ENCODE peak calls at places on chromosome 10, in six cellular contexts. B, D, E, J, K and L are unnamed samples.

GRCh38 chr10:11789294-11789693 is 33.9 kb upstream of the PROSER2 start:
- DNase-seq in B (no peak), D (no peak), E (no peak), J (no peak), K (no peak), L (no peak)

GRCh38 chr10:1610986-1611770 is 126.1 kb downstream of the ADARB2 start:
- DNase-seq in B (no peak), D (no peak), E (no peak), J (no peak), K (no peak), L (no peak)

GRCh38 chr10:110363572-110364411 is 59.1 kb upstream of the SMNDC1 start:
- DNase-seq in B (no peak), D (no peak), E (no peak), J (no peak), K (no peak), L (no peak)

GRCh38 chr10:20059084-20059835 is 243.0 kb downstream of the PLXDC2 start:
- DNase-seq in B (no peak), D (no peak), E (no peak), J (no peak), K (no peak), L (no peak)

GRCh38 chr10:101903827-101904520 is 60.4 kb upstream of the KCNIP2 start:
- DNase-seq in B (no peak), D (no peak), E (peak), J (peak), K (peak), L (peak)

GRCh38 chr10:101356132-101356531 is 2.2 kb downstream of the BTRC start:
- DNase-seq in B (no peak), D (no peak), E (no peak), J (no peak), K (no peak), L (no peak)

GRCh38 chr10:73413108-73413527 is 740 bp downstream of the ANXA7 start:
- DNase-seq in B (no peak), D (no peak), E (peak), J (peak), K (peak), L (peak)

GRCh38 chr10:48377751-48378585 is 71.5 kb downstream of the MAPK8 start:
- DNase-seq in B (no peak), D (no peak), E (no peak), J (no peak), K (no peak), L (no peak)

GRCh38 chr10:106652279-106652678 is 512.2 kb downstream of the SORCS1 start:
- DNase-seq in B (no peak), D (no peak), E (peak), J (peak), K (no peak), L (no peak)

DNA sequence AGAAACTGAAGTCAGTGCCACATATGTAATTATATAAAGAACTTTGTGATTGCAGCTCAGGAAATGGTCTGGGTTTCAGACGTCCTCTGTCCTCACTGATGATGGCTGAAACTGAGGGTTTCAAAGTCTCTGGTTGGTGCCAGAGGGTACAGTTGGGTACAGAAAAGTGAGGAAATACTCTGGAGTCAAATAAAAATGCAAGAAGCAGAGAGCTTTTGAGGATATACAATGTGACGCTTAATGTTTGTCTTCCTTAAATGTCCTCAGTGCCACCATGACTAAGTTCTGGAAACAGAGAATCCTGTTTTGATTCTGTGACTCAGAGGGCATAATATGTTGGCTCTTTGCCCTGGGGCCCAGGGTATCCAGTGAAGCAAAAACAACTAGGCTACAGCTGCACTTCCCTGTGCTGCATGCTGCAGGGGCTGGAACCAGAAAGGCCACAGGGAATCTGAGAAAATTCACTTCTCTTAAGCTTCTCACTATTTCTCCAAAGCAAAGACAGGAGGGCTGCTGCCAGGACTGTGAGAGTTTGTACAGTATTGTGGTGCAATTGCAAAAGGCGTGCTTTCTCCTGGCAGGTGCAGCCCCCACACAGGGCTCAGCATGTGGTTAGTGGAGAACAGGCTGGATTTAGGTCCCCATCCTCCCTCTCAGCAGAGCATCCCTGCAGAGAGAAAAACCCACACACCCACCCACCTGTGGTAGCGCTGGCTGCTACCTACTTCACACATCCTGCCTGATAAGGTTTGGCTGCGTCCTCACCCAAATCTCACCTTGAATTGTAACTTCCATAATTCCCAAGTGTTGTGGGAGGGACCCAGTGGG is 169.5 kb upstream of the SVIL start:
- DNase-seq in B (peak), D (peak), E (no peak), J (no peak), K (no peak), L (no peak)
- TF ChIP-seq CTCF in B (no peak), D (no peak), E (no peak), J (no peak), K (no peak), L (no peak)

GRCh38 chr10:93820434-93820833 is 62.7 kb downstream of the LGI1 start:
- DNase-seq in B (no peak), D (no peak), E (no peak), J (no peak), K (no peak), L (no peak)
- TF ChIP-seq CTCF in B (no peak), D (no peak), E (no peak), J (no peak), K (no peak), L (no peak)

GRCh38 chr10:94038024-94038423 is 44.3 kb downstream of the PLCE1 start:
- DNase-seq in B (no peak), D (no peak), E (no peak), J (no peak), K (no peak), L (no peak)
- TF ChIP-seq CTCF in B (no peak), D (no peak), E (no peak), J (no peak), K (no peak), L (no peak)

DNA sequence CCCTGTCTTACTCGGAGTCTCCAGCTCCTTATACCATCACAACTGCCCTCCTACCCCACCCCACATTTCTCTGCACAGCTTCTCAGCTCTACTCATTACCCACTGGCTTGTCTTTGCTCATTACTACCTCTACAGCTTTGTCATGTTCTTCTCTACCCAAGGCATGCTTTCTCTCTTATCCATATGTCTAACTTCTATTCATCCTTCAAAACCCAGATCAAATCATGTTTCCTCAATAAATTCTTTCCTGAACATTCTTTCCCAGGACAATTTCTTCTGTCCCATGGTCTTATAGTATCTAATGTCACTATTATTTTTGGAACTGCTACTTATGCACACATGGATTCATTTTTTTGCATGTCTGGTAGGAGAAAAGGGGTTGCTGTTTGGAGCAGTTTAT is 231.4 kb downstream of the PTEN start:
- DNase-seq in B (no peak), D (no peak), E (no peak), J (no peak), K (no peak), L (no peak)
- TF ChIP-seq CTCF in B (no peak), D (no peak), E (no peak), J (no peak), K (no peak), L (no peak)

DNA sequence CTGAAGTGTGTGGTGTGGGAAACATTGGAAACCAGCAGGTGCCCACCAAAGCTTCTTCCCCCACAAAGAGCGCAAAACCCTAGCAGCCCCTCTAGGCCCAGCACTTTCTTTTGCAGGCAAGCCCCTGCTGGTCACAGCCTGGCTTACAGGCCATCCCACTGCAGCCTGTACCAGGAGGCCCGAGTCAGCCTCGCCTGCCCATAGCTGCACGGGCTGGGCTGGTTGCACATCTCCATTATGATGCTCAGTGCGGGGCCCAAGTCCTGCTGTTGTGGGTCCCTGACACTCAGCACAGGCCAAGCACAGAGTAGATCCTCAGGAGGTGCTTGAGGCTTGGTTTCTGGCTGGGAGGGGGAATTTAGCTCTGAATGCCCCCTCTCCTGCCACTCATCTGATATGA is 8.0 kb downstream of the CDHR1 start:
- DNase-seq in B (no peak), D (peak), E (no peak), J (no peak), K (no peak), L (no peak)
- TF ChIP-seq CTCF in B (no peak), D (no peak), E (no peak), J (no peak), K (peak), L (no peak)

GRCh38 chr10:109018892-109019507 is 904.3 kb downstream of the XPNPEP1 start:
- DNase-seq in B (no peak), D (no peak), E (no peak), J (no peak), K (no peak), L (no peak)
- TF ChIP-seq CTCF in B (no peak), D (no peak), E (peak), J (no peak), K (no peak), L (peak)

DNA sequence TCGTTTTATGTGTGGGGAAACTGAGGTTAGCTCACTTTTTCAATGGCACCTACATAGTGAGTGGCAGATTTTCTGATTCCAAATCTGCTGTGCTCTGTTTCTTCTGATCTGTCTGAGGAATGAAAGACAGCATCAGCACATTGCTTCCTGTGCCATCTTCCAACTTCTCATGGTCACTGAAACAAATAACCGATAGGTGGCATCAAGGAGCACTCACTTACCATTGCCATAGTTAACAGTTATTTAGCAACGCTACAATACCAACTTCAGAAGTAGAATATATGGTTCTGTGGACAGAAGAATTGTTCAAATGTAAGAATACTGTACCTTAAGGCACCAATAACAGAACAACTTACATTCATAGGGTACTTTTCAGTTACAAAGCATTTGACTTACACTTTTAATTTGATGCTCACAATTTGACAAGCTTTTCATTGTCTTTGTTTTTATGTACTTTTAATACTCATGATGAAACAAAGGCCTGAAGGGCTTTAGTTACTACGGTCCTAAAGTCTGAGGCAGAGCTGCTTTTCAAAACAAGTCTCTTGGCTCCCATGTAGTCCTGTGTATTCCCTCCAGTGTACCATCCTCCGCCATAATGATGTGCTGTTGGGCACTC is 228.9 kb upstream of the TCF7L2 start:
- DNase-seq in B (no peak), D (no peak), E (peak), J (peak), K (no peak), L (no peak)
- TF ChIP-seq CTCF in B (peak), D (peak), E (peak), J (peak), K (peak), L (peak)

GRCh38 chr10:47154762-47155161 is 145.2 kb upstream of the GDF10 start:
- DNase-seq in B (no peak), D (no peak), E (no peak), J (no peak), K (no peak), L (no peak)

GRCh38 chr10:47156873-47157272 is 143.1 kb upstream of the GDF10 start:
- DNase-seq in B (no peak), D (no peak), E (no peak), J (no peak), K (no peak), L (no peak)

GRCh38 chr10:47150581-47150980 is 149.4 kb upstream of the GDF10 start:
- DNase-seq in B (no peak), D (no peak), E (no peak), J (no peak), K (no peak), L (no peak)

GRCh38 chr10:47151880-47152279 is 148.1 kb upstream of the GDF10 start:
- DNase-seq in B (no peak), D (no peak), E (no peak), J (no peak), K (no peak), L (no peak)

GRCh38 chr10:47152861-47153349 is 147.1 kb upstream of the GDF10 start:
- DNase-seq in B (no peak), D (no peak), E (no peak), J (no peak), K (no peak), L (no peak)
- TF ChIP-seq CTCF in B (peak), D (peak), E (no peak), J (peak), K (no peak), L (peak)